ENCODE peak calls at places on chromosome 17, in nine cellular contexts. E, V, D, S, N, R, Y, Q and X are unnamed samples.

GRCh38 chr17:50219345-50219744 is 17.9 kb upstream of the COL1A1 start:
- DNase-seq in E (no peak), V (peak), D (no peak), S (no peak), N (no peak), R (peak), Y (peak), Q (peak), X (no peak)

GRCh38 chr17:73782641-73783381 is 138.6 kb upstream of the SDK2 start:
- DNase-seq in E (peak), V (no peak), D (no peak), S (no peak), N (no peak), R (no peak), Y (no peak), Q (no peak), X (no peak)

GRCh38 chr17:61018938-61019337 is 341.3 kb downstream of the BCAS3 start:
- DNase-seq in E (no peak), V (no peak), D (no peak), S (no peak), N (no peak), R (no peak), Y (no peak), Q (no peak), X (no peak)

GRCh38 chr17:77317091-77317519 is 176.3 kb downstream of the SEC14L1 start:
- DNase-seq in E (no peak), V (no peak), D (no peak), S (no peak), N (no peak), R (no peak), Y (peak), Q (no peak), X (no peak)

GRCh38 chr17:69594641-69595040 is 180.1 kb downstream of the MAP2K6 start:
- DNase-seq in E (no peak), V (no peak), D (no peak), S (no peak), N (no peak), R (no peak), Y (no peak), Q (no peak), X (peak)

GRCh38 chr17:64984776-64985521 is 65.7 kb upstream of the LRRC37A3 start:
- DNase-seq in E (peak), V (no peak), D (no peak), S (no peak), N (peak), R (peak), Y (no peak), Q (no peak), X (no peak)

GRCh38 chr17:79201536-79202227 is 127.1 kb downstream of the ENGASE start:
- DNase-seq in E (no peak), V (no peak), D (no peak), S (no peak), N (no peak), R (peak), Y (peak), Q (no peak), X (no peak)

GRCh38 chr17:29760771-29761682 is 138.3 kb upstream of the CORO6 start:
- DNase-seq in E (peak), V (peak), D (peak), S (peak), N (peak), R (peak), Y (peak), Q (peak), X (peak)

GRCh38 chr17:79146562-79146961 is 71.9 kb downstream of the ENGASE start:
- DNase-seq in E (no peak), V (no peak), D (no peak), S (no peak), N (no peak), R (no peak), Y (no peak), Q (no peak), X (no peak)

GRCh38 chr17:40014375-40014980 is 762 bp upstream of the CSF3 start:
- DNase-seq in E (no peak), V (no peak), D (no peak), S (no peak), N (peak), R (peak), Y (peak), Q (no peak), X (no peak)

GRCh38 chr17:17724307-17724921 is 43.2 kb downstream of the RAI1 start:
- DNase-seq in E (peak), V (peak), D (no peak), S (no peak), N (no peak), R (no peak), Y (peak), Q (no peak), X (peak)

GRCh38 chr17:58156839-58157803 is 8.9 kb downstream of the OR4D1 start:
- DNase-seq in E (no peak), V (peak), D (no peak), S (no peak), N (no peak), R (no peak), Y (peak), Q (no peak), X (peak)

GRCh38 chr17:50684612-50685333 is 22.9 kb downstream of the ANKRD40 start:
- DNase-seq in E (no peak), V (no peak), D (peak), S (peak), N (no peak), R (no peak), Y (no peak), Q (no peak), X (no peak)

GRCh38 chr17:12028611-12029010 is 7.9 kb downstream of the MAP2K4 start:
- DNase-seq in E (no peak), V (no peak), D (no peak), S (no peak), N (no peak), R (no peak), Y (no peak), Q (no peak), X (no peak)

DNA sequence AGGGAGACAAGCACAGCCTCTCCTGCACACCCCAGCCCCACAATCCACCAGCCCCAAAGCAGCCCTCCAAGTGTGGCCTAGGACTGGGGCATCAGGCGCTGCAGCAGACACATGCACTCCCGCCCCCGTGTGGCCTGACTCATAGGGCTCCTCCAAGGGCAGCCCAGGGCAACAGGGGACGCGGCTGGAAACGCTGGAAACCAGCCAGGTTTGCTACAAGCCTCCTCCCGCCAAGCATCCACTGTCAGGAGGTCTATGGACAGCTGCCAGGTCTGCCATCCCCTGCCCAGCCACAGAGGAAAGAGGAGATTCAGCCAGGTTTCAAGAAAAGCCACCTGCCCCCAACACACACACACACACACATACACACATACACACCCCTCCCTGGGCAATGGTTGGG is 25.8 kb downstream of the SRCIN1 start:
- DNase-seq in E (peak), V (no peak), D (no peak), S (no peak), N (no peak), R (peak), Y (peak), Q (no peak), X (peak)
- TF ChIP-seq CTCF in E (peak), V (peak), D (no peak), S (no peak), N (no peak), R (peak), Y (peak), Q (peak), X (no peak)

DNA sequence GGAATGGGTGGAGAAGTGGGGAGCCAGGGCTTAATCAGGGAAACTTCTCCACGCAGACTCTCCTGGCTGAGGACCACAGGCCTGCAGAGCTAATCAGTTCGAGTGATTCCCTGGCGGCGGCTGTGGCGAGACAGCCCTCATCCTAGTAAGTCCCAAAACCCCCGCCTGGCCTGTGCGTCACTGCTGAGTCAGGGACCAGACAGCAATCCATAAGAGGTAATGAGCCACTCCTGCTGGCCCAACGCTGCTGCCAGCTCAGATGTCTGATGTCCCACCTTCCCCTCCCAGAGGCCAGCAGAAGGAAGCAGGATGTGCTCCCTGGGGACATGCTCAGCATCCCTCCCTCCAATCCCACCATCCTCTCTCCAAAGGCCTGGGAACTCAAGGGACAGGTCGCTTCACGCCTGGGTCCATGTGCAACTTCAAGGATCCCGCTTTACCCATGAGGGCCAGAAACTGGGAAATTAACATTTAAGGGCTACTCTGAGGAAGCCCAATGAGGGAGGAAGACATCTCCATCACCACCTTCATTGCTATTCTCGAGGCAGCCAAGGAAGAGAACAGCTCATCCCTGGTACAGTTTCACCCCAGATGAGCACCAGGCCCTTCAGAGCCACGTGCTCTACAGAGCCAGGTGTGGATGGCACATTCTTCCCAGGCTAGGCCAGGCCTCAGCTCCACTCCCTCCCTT is 7.9 kb downstream of the ACLY start:
- DNase-seq in E (no peak), V (no peak), D (no peak), S (no peak), N (no peak), R (peak), Y (peak), Q (peak), X (no peak)
- TF ChIP-seq CTCF in E (no peak), V (no peak), D (no peak), S (no peak), N (no peak), R (no peak), Y (no peak), Q (no peak), X (no peak)

GRCh38 chr17:841313-841712 is 59.2 kb downstream of the MRM3 start:
- DNase-seq in E (peak), V (no peak), D (no peak), S (no peak), N (no peak), R (no peak), Y (no peak), Q (no peak), X (no peak)
- TF ChIP-seq CTCF in E (no peak), V (no peak), D (no peak), S (no peak), N (no peak), R (no peak), Y (no peak), Q (no peak), X (no peak)

GRCh38 chr17:68326681-68327080 is 35.4 kb downstream of the ARSG start:
- DNase-seq in E (no peak), V (no peak), D (no peak), S (no peak), N (no peak), R (peak), Y (peak), Q (no peak), X (no peak)

GRCh38 chr17:68329331-68329730 is 38.0 kb downstream of the ARSG start:
- DNase-seq in E (no peak), V (no peak), D (no peak), S (no peak), N (no peak), R (no peak), Y (no peak), Q (no peak), X (no peak)

GRCh38 chr17:68328676-68329075 is 37.4 kb downstream of the ARSG start:
- DNase-seq in E (no peak), V (no peak), D (no peak), S (peak), N (no peak), R (no peak), Y (peak), Q (no peak), X (no peak)

GRCh38 chr17:68325961-68326360 is 34.7 kb downstream of the ARSG start:
- DNase-seq in E (no peak), V (no peak), D (no peak), S (no peak), N (no peak), R (no peak), Y (no peak), Q (no peak), X (no peak)

DNA sequence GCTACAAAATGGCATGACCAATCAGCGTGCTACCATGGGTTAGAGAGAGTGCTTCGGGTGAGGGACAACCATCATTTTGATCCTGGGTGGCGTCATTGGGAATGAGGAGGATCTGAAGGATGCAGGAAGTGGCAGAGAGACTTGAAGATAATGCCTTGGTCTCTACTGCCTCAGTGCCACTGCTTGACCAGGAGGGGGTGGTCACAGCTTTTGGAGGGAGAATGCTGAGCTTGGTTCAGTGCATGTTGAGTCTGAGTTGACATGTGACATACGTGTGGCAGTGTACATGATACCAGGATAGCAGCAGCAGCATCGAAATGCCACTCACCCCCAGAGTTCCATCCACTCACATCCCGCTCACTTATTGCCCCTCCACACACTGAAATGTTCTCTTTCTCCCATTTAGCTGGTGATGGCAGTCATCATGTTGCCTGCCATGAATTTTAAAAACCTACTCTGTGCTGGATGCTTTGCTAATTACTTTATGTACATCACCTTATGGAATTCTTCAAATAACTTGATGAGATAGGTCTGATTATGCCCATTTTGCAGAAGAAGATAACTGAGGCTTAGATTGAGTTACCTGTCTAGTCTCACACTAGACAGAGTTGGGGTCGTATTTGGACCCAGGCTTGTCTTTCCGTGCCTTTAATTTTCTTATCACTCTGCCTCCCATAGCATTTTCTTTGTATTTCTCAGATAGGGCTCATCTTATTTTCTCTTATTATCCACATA is 36.7 kb downstream of the ARSG start:
- DNase-seq in E (peak), V (no peak), D (no peak), S (no peak), N (no peak), R (no peak), Y (no peak), Q (no peak), X (no peak)
- TF ChIP-seq CTCF in E (peak), V (no peak), D (no peak), S (no peak), N (no peak), R (peak), Y (peak), Q (no peak), X (no peak)

GRCh38 chr17:81716674-81716996 is 4.6 kb downstream of the SLC25A10 start:
- DNase-seq in E (no peak), V (no peak), D (no peak), S (no peak), N (no peak), R (no peak), Y (no peak), Q (no peak), X (no peak)

GRCh38 chr17:81715107-81715871 is 3.2 kb downstream of the SLC25A10 start:
- DNase-seq in E (no peak), V (no peak), D (no peak), S (no peak), N (no peak), R (no peak), Y (no peak), Q (no peak), X (no peak)

GRCh38 chr17:81714412-81715106 is 2.5 kb downstream of the SLC25A10 start:
- DNase-seq in E (no peak), V (no peak), D (no peak), S (no peak), N (peak), R (no peak), Y (no peak), Q (no peak), X (no peak)

GRCh38 chr17:81717049-81717765 is 5.1 kb downstream of the SLC25A10 start:
- DNase-seq in E (no peak), V (no peak), D (no peak), S (no peak), N (no peak), R (no peak), Y (no peak), Q (no peak), X (no peak)

GRCh38 chr17:81715872-81716673 is 4.0 kb downstream of the SLC25A10 start:
- DNase-seq in E (no peak), V (no peak), D (no peak), S (no peak), N (no peak), R (no peak), Y (no peak), Q (no peak), X (no peak)
- TF ChIP-seq CTCF in E (peak), V (no peak), D (no peak), S (no peak), N (no peak), R (no peak), Y (no peak), Q (no peak), X (no peak)

DNA sequence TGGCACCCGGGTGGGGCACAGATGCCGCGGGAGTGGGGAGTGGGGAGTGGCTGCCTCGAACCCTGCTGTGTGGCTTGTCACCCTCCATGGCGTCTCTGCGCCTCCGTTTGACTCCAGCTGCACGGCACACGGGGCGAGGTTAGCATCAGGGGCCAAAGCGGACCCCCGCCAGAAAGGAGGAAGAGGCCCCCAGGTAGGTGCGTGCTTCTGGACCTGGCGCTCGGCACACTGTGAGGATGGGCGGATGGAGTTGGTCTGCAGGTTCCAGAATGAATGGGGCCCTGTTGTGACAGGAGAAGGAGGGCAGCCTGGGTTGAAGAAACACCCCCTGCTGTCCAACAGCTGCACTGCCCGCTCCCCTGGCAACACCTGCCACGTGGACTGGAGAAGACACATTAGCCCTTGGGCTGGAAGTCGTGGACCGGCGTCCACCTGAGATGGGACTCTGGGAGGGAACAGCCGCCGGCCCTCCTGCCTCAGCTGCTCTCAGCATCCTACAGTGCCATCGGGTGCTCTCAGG is 9.4 kb upstream of the FASN start:
- DNase-seq in E (peak), V (peak), D (no peak), S (no peak), N (peak), R (no peak), Y (peak), Q (no peak), X (no peak)
- TF ChIP-seq CTCF in E (peak), V (peak), D (no peak), S (peak), N (no peak), R (peak), Y (peak), Q (peak), X (no peak)

DNA sequence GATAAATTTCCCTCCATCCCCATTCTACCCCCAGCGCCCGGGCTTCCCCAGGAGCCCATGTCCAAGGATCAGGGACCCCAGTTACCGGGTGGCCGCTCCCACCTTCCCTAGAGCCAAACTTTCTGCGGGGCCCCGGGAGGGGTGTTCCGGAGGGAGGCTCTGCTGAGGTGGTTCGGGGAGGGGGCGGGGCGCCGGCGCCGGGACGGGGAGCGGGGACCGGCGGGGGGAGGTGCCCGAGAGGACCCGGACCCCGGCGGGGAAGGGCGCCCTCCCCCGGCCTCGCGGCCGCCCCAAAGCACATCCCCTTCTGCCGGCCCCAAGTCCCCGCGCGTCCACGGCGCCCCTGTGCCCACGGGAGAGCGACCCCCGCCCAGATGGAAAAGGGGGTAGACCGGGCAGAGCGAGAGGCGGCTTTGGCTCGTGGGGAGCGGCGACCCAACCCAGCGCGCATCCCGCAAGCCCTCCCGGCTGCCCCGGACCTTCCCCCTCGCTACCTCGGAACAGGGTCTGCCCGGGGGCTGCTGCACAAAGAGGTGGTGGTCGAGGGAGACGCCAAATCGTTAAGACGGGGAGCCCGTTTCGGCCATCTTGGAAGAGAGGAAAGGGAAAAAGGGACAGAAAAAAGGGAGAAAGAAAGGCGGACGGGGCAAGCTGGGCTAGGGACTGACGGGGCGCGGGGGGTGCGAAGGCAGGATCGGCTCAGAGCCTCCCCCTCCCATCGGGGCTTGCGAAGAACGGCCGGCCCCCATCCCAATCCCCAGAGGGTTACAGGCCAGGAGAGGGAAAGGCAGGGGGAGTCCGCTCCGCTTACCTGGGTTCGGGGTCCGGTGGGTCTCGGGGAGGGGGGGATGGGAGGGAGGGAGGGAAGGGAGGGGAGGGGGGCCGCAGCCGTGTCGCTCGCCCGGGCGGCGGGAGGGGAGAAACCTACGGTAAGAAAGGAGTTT is 479 bp downstream of the PCGF2 start:
- DNase-seq in E (no peak), V (peak), D (peak), S (no peak), N (peak), R (no peak), Y (no peak), Q (no peak), X (peak)
- TF ChIP-seq CTCF in E (peak), V (peak), D (no peak), S (no peak), N (no peak), R (no peak), Y (no peak), Q (no peak), X (no peak)